ENCODE peak calls at places on chromosome 1, in nine cellular contexts. One of them, this sample, is unnamed.

GRCh38 chr1:59692591-59692990 is 122.2 kb upstream of the HOOK1 start:
- DNase-seq in stimulated activated CD4-positive, alpha-beta T cell treated with anti-CD3 and anti-CD28 coated beads, Interleukin-1b, Interleukin-23, amount 100 ng/mL, for 24 hours: no peak
- DNase-seq in activated CD4-positive, alpha-beta T cell treated with anti-CD3 and anti-CD28 coated beads for 4 hours: no peak
- DNase-seq in lung microvascular endothelial cell: peak
- DNase-seq in T-helper 1 cell: no peak
- DNase-seq in AG09319: peak
- DNase-seq in fibroblast of lung: peak
- DNase-seq in AG09309: peak
- DNase-seq in A549: no peak
- DNase-seq in this sample: no peak

GRCh38 chr1:47371016-47371517 is 37.5 kb downstream of the CMPK1 start:
- DNase-seq in stimulated activated CD4-positive, alpha-beta T cell treated with anti-CD3 and anti-CD28 coated beads, Interleukin-1b, Interleukin-23, amount 100 ng/mL, for 24 hours: no peak
- DNase-seq in activated CD4-positive, alpha-beta T cell treated with anti-CD3 and anti-CD28 coated beads for 4 hours: no peak
- DNase-seq in lung microvascular endothelial cell: no peak
- DNase-seq in T-helper 1 cell: no peak
- DNase-seq in AG09319: no peak
- DNase-seq in fibroblast of lung: peak
- DNase-seq in AG09309: no peak
- DNase-seq in A549: no peak
- DNase-seq in this sample: peak

GRCh38 chr1:205543351-205544305 is 39.2 kb downstream of the CDK18 start:
- DNase-seq in stimulated activated CD4-positive, alpha-beta T cell treated with anti-CD3 and anti-CD28 coated beads, Interleukin-1b, Interleukin-23, amount 100 ng/mL, for 24 hours: no peak
- DNase-seq in activated CD4-positive, alpha-beta T cell treated with anti-CD3 and anti-CD28 coated beads for 4 hours: no peak
- DNase-seq in lung microvascular endothelial cell: peak
- DNase-seq in T-helper 1 cell: no peak
- DNase-seq in AG09319: peak
- DNase-seq in fibroblast of lung: peak
- DNase-seq in AG09309: peak
- DNase-seq in A549: peak
- DNase-seq in this sample: peak

GRCh38 chr1:44038876-44039657 is 7.8 kb upstream of the SLC6A9 start:
- DNase-seq in stimulated activated CD4-positive, alpha-beta T cell treated with anti-CD3 and anti-CD28 coated beads, Interleukin-1b, Interleukin-23, amount 100 ng/mL, for 24 hours: no peak
- DNase-seq in activated CD4-positive, alpha-beta T cell treated with anti-CD3 and anti-CD28 coated beads for 4 hours: no peak
- DNase-seq in lung microvascular endothelial cell: no peak
- DNase-seq in T-helper 1 cell: no peak
- DNase-seq in AG09319: no peak
- DNase-seq in fibroblast of lung: peak
- DNase-seq in AG09309: no peak
- DNase-seq in A549: no peak
- DNase-seq in this sample: no peak

GRCh38 chr1:37549341-37549740 is 4.8 kb downstream of the SNIP1 start:
- DNase-seq in stimulated activated CD4-positive, alpha-beta T cell treated with anti-CD3 and anti-CD28 coated beads, Interleukin-1b, Interleukin-23, amount 100 ng/mL, for 24 hours: no peak
- DNase-seq in activated CD4-positive, alpha-beta T cell treated with anti-CD3 and anti-CD28 coated beads for 4 hours: no peak
- DNase-seq in lung microvascular endothelial cell: no peak
- DNase-seq in T-helper 1 cell: no peak
- DNase-seq in AG09319: no peak
- DNase-seq in fibroblast of lung: peak
- DNase-seq in AG09309: no peak
- DNase-seq in A549: no peak
- DNase-seq in this sample: no peak

GRCh38 chr1:23478896-23479790 is 4.8 kb downstream of the ASAP3 start:
- DNase-seq in stimulated activated CD4-positive, alpha-beta T cell treated with anti-CD3 and anti-CD28 coated beads, Interleukin-1b, Interleukin-23, amount 100 ng/mL, for 24 hours: no peak
- DNase-seq in activated CD4-positive, alpha-beta T cell treated with anti-CD3 and anti-CD28 coated beads for 4 hours: no peak
- DNase-seq in lung microvascular endothelial cell: peak
- DNase-seq in T-helper 1 cell: no peak
- DNase-seq in AG09319: peak
- DNase-seq in fibroblast of lung: peak
- DNase-seq in AG09309: no peak
- DNase-seq in A549: peak
- DNase-seq in this sample: peak

GRCh38 chr1:56215771-56216170 is 363.6 kb downstream of the PLPP3 start:
- DNase-seq in stimulated activated CD4-positive, alpha-beta T cell treated with anti-CD3 and anti-CD28 coated beads, Interleukin-1b, Interleukin-23, amount 100 ng/mL, for 24 hours: no peak
- DNase-seq in activated CD4-positive, alpha-beta T cell treated with anti-CD3 and anti-CD28 coated beads for 4 hours: no peak
- DNase-seq in lung microvascular endothelial cell: no peak
- DNase-seq in T-helper 1 cell: no peak
- DNase-seq in AG09319: no peak
- DNase-seq in fibroblast of lung: peak
- DNase-seq in AG09309: no peak
- DNase-seq in A549: no peak
- DNase-seq in this sample: no peak

GRCh38 chr1:35611655-35612054 is 29.7 kb downstream of the PSMB2 start:
- DNase-seq in stimulated activated CD4-positive, alpha-beta T cell treated with anti-CD3 and anti-CD28 coated beads, Interleukin-1b, Interleukin-23, amount 100 ng/mL, for 24 hours: no peak
- DNase-seq in activated CD4-positive, alpha-beta T cell treated with anti-CD3 and anti-CD28 coated beads for 4 hours: no peak
- DNase-seq in lung microvascular endothelial cell: no peak
- DNase-seq in T-helper 1 cell: no peak
- DNase-seq in AG09319: no peak
- DNase-seq in fibroblast of lung: no peak
- DNase-seq in AG09309: no peak
- DNase-seq in A549: no peak
- DNase-seq in this sample: no peak

GRCh38 chr1:17679856-17680255 is 75.3 kb upstream of the ACTL8 start:
- DNase-seq in stimulated activated CD4-positive, alpha-beta T cell treated with anti-CD3 and anti-CD28 coated beads, Interleukin-1b, Interleukin-23, amount 100 ng/mL, for 24 hours: no peak
- DNase-seq in activated CD4-positive, alpha-beta T cell treated with anti-CD3 and anti-CD28 coated beads for 4 hours: no peak
- DNase-seq in lung microvascular endothelial cell: no peak
- DNase-seq in T-helper 1 cell: no peak
- DNase-seq in AG09319: no peak
- DNase-seq in fibroblast of lung: no peak
- DNase-seq in AG09309: no peak
- DNase-seq in A549: no peak
- DNase-seq in this sample: no peak

GRCh38 chr1:174818951-174819350 is 180.8 kb upstream of the CACYBP start:
- DNase-seq in stimulated activated CD4-positive, alpha-beta T cell treated with anti-CD3 and anti-CD28 coated beads, Interleukin-1b, Interleukin-23, amount 100 ng/mL, for 24 hours: no peak
- DNase-seq in activated CD4-positive, alpha-beta T cell treated with anti-CD3 and anti-CD28 coated beads for 4 hours: no peak
- DNase-seq in lung microvascular endothelial cell: no peak
- DNase-seq in T-helper 1 cell: no peak
- DNase-seq in AG09319: no peak
- DNase-seq in fibroblast of lung: peak
- DNase-seq in AG09309: no peak
- DNase-seq in A549: no peak
- DNase-seq in this sample: peak

GRCh38 chr1:29655945-29656866 is 419.9 kb downstream of the PTPRU start:
- DNase-seq in stimulated activated CD4-positive, alpha-beta T cell treated with anti-CD3 and anti-CD28 coated beads, Interleukin-1b, Interleukin-23, amount 100 ng/mL, for 24 hours: no peak
- DNase-seq in activated CD4-positive, alpha-beta T cell treated with anti-CD3 and anti-CD28 coated beads for 4 hours: no peak
- DNase-seq in lung microvascular endothelial cell: peak
- DNase-seq in T-helper 1 cell: no peak
- DNase-seq in AG09319: no peak
- DNase-seq in fibroblast of lung: no peak
- DNase-seq in AG09309: no peak
- DNase-seq in A549: peak
- DNase-seq in this sample: no peak

This sample was measured in kidney glomerular epithelial cell.